ENCODE peak calls at places on chromosomes 12 and 14, in seven cellular contexts. X, C, G, E, K, J and U are unnamed samples.

GRCh38 chr14:90272523-90272922 is 16.2 kb downstream of the PSMC1 start:
- DNase-seq in G (no peak), E (no peak), J (no peak), X (no peak), C (no peak), K (no peak), U (no peak)

GRCh38 chr14:49306152-49306751 is 279.9 kb downstream of the RPS29 start:
- DNase-seq in X (no peak), K (no peak), E (peak; percentile 40), C (no peak), G (no peak), J (peak; percentile 15), U (no peak)

GRCh38 chr12:125132698-125133400 is 67.6 kb downstream of the AACS start:
- DNase-seq in X (no peak), G (no peak), K (no peak), J (peak; percentile 11), E (no peak), C (no peak), U (no peak)

GRCh38 chr14:35351497-35351896 is 53.1 kb downstream of the NFKBIA start:
- DNase-seq in G (no peak), C (no peak), J (no peak), E (no peak), K (no peak), X (no peak), U (no peak)

GRCh38 chr12:47741340-47741703 is 16.0 kb upstream of the ENDOU start:
- DNase-seq in C (peak; percentile 85), X (peak; percentile 85), E (peak; percentile 88), J (peak; percentile 90), K (no peak), G (peak; percentile 13), U (peak; percentile 99)

GRCh38 chr12:11805680-11806079 is 156.2 kb downstream of the ETV6 start:
- DNase-seq in K (no peak), C (no peak), X (no peak), G (no peak), J (no peak), E (no peak), U (no peak)

GRCh38 chr14:74527736-74528280 is 34.2 kb downstream of the ISCA2 start:
- DNase-seq in K (no peak), G (no peak), J (no peak), X (no peak), C (no peak), E (no peak), U (no peak)

GRCh38 chr12:67681145-67681778 is 32.7 kb downstream of the DYRK2 start:
- DNase-seq in C (no peak), X (no peak), E (no peak), J (peak; percentile 93), G (no peak), K (peak; percentile 89), U (no peak)

GRCh38 chr12:131117438-131118245 is 163.9 kb downstream of the ADGRD1 start:
- DNase-seq in C (no peak), G (no peak), X (no peak), J (no peak), E (no peak), K (no peak), U (no peak)

GRCh38 chr12:53131844-53132243 is 28.6 kb downstream of the SOAT2 start:
- DNase-seq in X (no peak), E (no peak), J (no peak), C (no peak), G (no peak), K (no peak), U (no peak)

GRCh38 chr12:94940771-94941170 is 62.7 kb downstream of the NDUFA12 start:
- DNase-seq in K (no peak), X (no peak), E (no peak), C (no peak), J (no peak), G (no peak), U (no peak)

GRCh38 chr14:68695326-68695768 is 97.5 kb downstream of the ZFP36L1 start:
- DNase-seq in C (no peak), E (no peak), G (no peak), J (peak; percentile 100), K (peak; percentile 99), X (no peak), U (no peak)

GRCh38 chr12:63948211-63948610 is 103.7 kb downstream of the SRGAP1 start:
- DNase-seq in C (no peak), X (no peak), E (no peak), K (no peak), J (peak; percentile 16), G (no peak), U (peak; percentile 6)

GRCh38 chr12:53378222-53378621 is 1.8 kb upstream of the SP1 start:
- DNase-seq in C (no peak), G (no peak), J (no peak), X (no peak), K (no peak), E (no peak), U (no peak)

GRCh38 chr12:23950011-23950774 is 723 bp upstream of the SOX5 start:
- DNase-seq in C (no peak), J (peak; percentile 30), X (peak; percentile 55), E (peak; percentile 58), G (no peak), K (no peak), U (peak; percentile 60)

GRCh38 chr12:115044073-115044472 is 360.1 kb upstream of the TBX3 start:
- DNase-seq in J (peak; percentile 62), K (no peak), C (no peak), G (no peak), X (no peak), E (no peak), U (no peak)

GRCh38 chr14:44847910-44848309 is 113.8 kb downstream of the KLHL28 start:
- DNase-seq in G (no peak), C (no peak), J (peak; percentile 17), E (no peak), X (no peak), K (peak; percentile 1), U (no peak)

GRCh38 chr14:94227029-94227428 is 52.9 kb downstream of the PPP4R4 start:
- DNase-seq in C (no peak), G (no peak), K (peak; percentile 3), E (no peak), J (no peak), X (no peak), U (no peak)

GRCh38 chr12:51357374-51358047 is 11.0 kb upstream of the CELA1 start:
- DNase-seq in C (peak; percentile 44), E (no peak), K (no peak), J (no peak), G (no peak), X (no peak), U (no peak)

GRCh38 chr12:113241191-113242017 is 20.1 kb downstream of the TPCN1 start:
- DNase-seq in X (peak; percentile 85), C (no peak), J (no peak), K (peak; percentile 93), E (peak; percentile 83), G (peak; percentile 89), U (peak; percentile 56)

GRCh38 chr14:75273272-75274044 is 5.2 kb upstream of the FOS start:
- DNase-seq in K (peak; percentile 50), J (peak; percentile 69), G (no peak), X (no peak), C (no peak), E (no peak), U (no peak)

GRCh38 chr12:62192486-62193250 is 67.5 kb upstream of the USP15 start:
- DNase-seq in G (peak; percentile 55), C (no peak), K (peak; percentile 68), X (peak; percentile 87), E (peak; percentile 68), J (peak; percentile 82), U (peak; percentile 67)

GRCh38 chr12:77725611-77726010 is 105.1 kb upstream of the NAV3 start:
- DNase-seq in X (no peak), G (no peak), K (peak; percentile 27), E (no peak), J (peak; percentile 67), C (no peak), U (no peak)

GRCh38 chr14:45868377-45868776 is 615.4 kb upstream of the MIS18BP1 start:
- DNase-seq in G (no peak), C (no peak), K (no peak), E (no peak), J (no peak), X (no peak), U (no peak)

GRCh38 chr14:75101491-75101890 is 25.4 kb downstream of the NEK9 start:
- DNase-seq in J (no peak), X (no peak), E (no peak), K (no peak), G (no peak), C (no peak), U (no peak)

GRCh38 chr12:71661977-71662522 is 1.6 kb downstream of the ZFC3H1 start:
- DNase-seq in C (no peak), E (no peak), X (no peak), K (no peak), G (no peak), J (peak; percentile 15), U (no peak)